ENCODE peak calls at places on chromosomes 16 and 17, in six cellular contexts. G is stimulated activated naive CD4-positive, alpha-beta T cell; V is putamen; J is AG04450; Z is frontal cortex; A is naive thymus-derived CD8-positive, alpha-beta T cell. E is an unnamed sample.

GRCh38 chr17:32794533-32795246 is 82.2 kb downstream of the MYO1D start:
- DNase-seq in J (no peak), G (no peak), Z (no peak), A (no peak), V (no peak), E (no peak)

GRCh38 chr16:54266363-54266955 is 20.1 kb downstream of the IRX3 start:
- DNase-seq in G (no peak), Z (no peak), A (no peak), V (no peak), J (no peak), E (no peak)

GRCh38 chr16:72721981-72722380 is 325.9 kb downstream of the ZFHX3 start:
- DNase-seq in Z (no peak), G (no peak), A (no peak), J (no peak), V (no peak), E (no peak)

GRCh38 chr17:27354051-27354490 is 60.2 kb downstream of the WSB1 start:
- DNase-seq in Z (no peak), J (no peak), V (no peak), A (no peak), G (no peak), E (no peak)

GRCh38 chr17:14080847-14081251 is 11.5 kb downstream of the COX10 start:
- DNase-seq in Z (no peak), V (no peak), G (no peak), J (no peak), A (no peak), E (no peak)

GRCh38 chr16:75288596-75289120 is 37.2 kb upstream of the BCAR1 start:
- DNase-seq in J (no peak), V (no peak), A (peak; percentile 64), Z (no peak), G (peak; percentile 57), E (no peak)

GRCh38 chr17:69192754-69193153 is 35.9 kb downstream of the ABCA10 start:
- DNase-seq in Z (no peak), V (no peak), G (no peak), J (no peak), A (no peak), E (no peak)

GRCh38 chr16:77385481-77385880 is 49.4 kb downstream of the ADAMTS18 start:
- DNase-seq in A (no peak), Z (no peak), G (no peak), V (no peak), J (no peak), E (no peak)

GRCh38 chr16:64282181-64282580 is 839.7 kb downstream of the CDH11 start:
- DNase-seq in A (no peak), V (no peak), G (no peak), Z (no peak), J (no peak), E (no peak)

GRCh38 chr16:66044616-66045015 is 321.9 kb upstream of the CDH5 start:
- DNase-seq in J (no peak), A (no peak), Z (no peak), G (no peak), V (no peak), E (no peak)

E was measured in neural crest cell.